ENCODE peak calls at places on chromosomes 3 and 15, in five cellular contexts. C is stimulated activated CD4-positive, alpha-beta T cell treated with anti-CD3 and anti-CD28 coated beads, Interleukin-4, amount 100 ng/mL, for 1 hour; S is ACHN; U is C1 segment of cervical spinal cord; Z is central memory CD8-positive, alpha-beta T cell. I is an unnamed sample.

GRCh38 chr3:87082806-87083440 is 92.0 kb upstream of the VGLL3 start:
- DNase-seq in Z (no peak), S (peak), C (no peak), U (no peak), I (no peak)

GRCh38 chr3:53715815-53716483 is 130.3 kb downstream of the CHDH start:
- DNase-seq in U (no peak), Z (no peak), S (no peak), C (no peak), I (no peak)

GRCh38 chr3:88031543-88032148 is 27.2 kb downstream of the CGGBP1 start:
- DNase-seq in C (peak), S (peak), Z (no peak), U (no peak), I (no peak)

GRCh38 chr3:71208273-71209095 is 375.0 kb downstream of the FOXP1 start:
- DNase-seq in U (no peak), Z (no peak), S (no peak), C (no peak), I (no peak)

GRCh38 chr3:38827791-38828190 is 11.8 kb upstream of the SCN10A start:
- DNase-seq in U (no peak), C (no peak), S (peak), Z (no peak), I (no peak)

GRCh38 chr3:147256739-147257138 is 149.6 kb downstream of the ZIC4 start:
- DNase-seq in S (no peak), C (no peak), Z (no peak), U (no peak), I (no peak)

GRCh38 chr3:101081990-101082389 is 88.8 kb upstream of the ABI3BP start:
- DNase-seq in C (no peak), U (no peak), Z (no peak), S (no peak), I (no peak)

GRCh38 chr3:87167634-87168456 is 59.3 kb upstream of the CHMP2B start:
- DNase-seq in Z (no peak), C (no peak), S (peak), U (no peak), I (no peak)

GRCh38 chr3:148360046-148360445 is 337.7 kb upstream of the AGTR1 start:
- DNase-seq in Z (no peak), C (no peak), S (no peak), U (no peak), I (no peak)

GRCh38 chr3:53668872-53669271 is 174.5 kb downstream of the CACNA1D start:
- DNase-seq in S (peak), U (no peak), Z (no peak), C (no peak), I (no peak)

GRCh38 chr3:46092704-46093085 is 65.4 kb upstream of the XCR1 start:
- DNase-seq in U (no peak), C (no peak), Z (no peak), S (no peak), I (no peak)

GRCh38 chr3:36631549-36631948 is 132.8 kb downstream of the DCLK3 start:
- DNase-seq in U (no peak), S (no peak), Z (no peak), C (no peak), I (no peak)

GRCh38 chr3:40864146-40864782 is 335.0 kb upstream of the CTNNB1 start:
- DNase-seq in U (no peak), C (no peak), S (no peak), Z (no peak), I (no peak)

GRCh38 chr3:17190353-17191078 is 305.8 kb downstream of the PLCL2 start:
- DNase-seq in U (no peak), S (no peak), Z (no peak), C (no peak), I (no peak)

GRCh38 chr3:46442591-46443530 is 21.8 kb downstream of the LTF start:
- DNase-seq in C (no peak), S (no peak), U (no peak), Z (no peak), I (peak)

GRCh38 chr15:84863480-84864428 is 20.7 kb upstream of the SLC28A1 start:
- DNase-seq in S (no peak), Z (no peak), C (no peak), U (no peak), I (no peak)

GRCh38 chr15:100918690-100919480 is at the start of gene LRRK1:
- DNase-seq in U (no peak), Z (no peak), C (peak), S (peak), I (peak)

GRCh38 chr3:25854214-25854613 is 64.3 kb downstream of the OXSM start:
- DNase-seq in S (no peak), U (no peak), C (no peak), Z (no peak), I (no peak)

GRCh38 chr15:100020181-100020580 is 286.9 kb upstream of the LYSMD4 start:
- DNase-seq in C (no peak), S (no peak), Z (no peak), U (no peak), I (no peak)

I was measured in Peyer's patch.